ENCODE peak calls at places on chromosomes 3 and 15, in four cellular contexts. Z, A, U and G are unnamed samples.

GRCh38 chr3:166291510-166291909 is 454.3 kb upstream of the BCHE start:
- DNase-seq in Z (no peak), A (no peak), U (no peak), G (no peak)

GRCh38 chr15:90597477-90598052 is 67.8 kb downstream of the CRTC3 start:
- DNase-seq in Z (no peak), A (no peak), U (no peak), G (no peak)

GRCh38 chr3:102180291-102180931 is 254.4 kb upstream of the ZPLD1 start:
- DNase-seq in Z (no peak), A (peak), U (peak), G (no peak)

GRCh38 chr3:127889461-127889863 is 25.6 kb upstream of the KBTBD12 start:
- DNase-seq in Z (no peak), A (peak), U (no peak), G (no peak)

GRCh38 chr3:52217409-52217805 is 8.0 kb downstream of the TLR9 start:
- DNase-seq in Z (no peak), A (no peak), U (no peak), G (no peak)

GRCh38 chr3:114272271-114272670 is 21.6 kb upstream of the TIGIT start:
- DNase-seq in Z (no peak), A (no peak), U (no peak), G (no peak)

GRCh38 chr15:45796433-45796832 is 161.6 kb downstream of the SQOR start:
- DNase-seq in Z (no peak), A (no peak), U (no peak), G (no peak)

GRCh38 chr3:133944641-133945441 is 49.2 kb upstream of the RAB6B start:
- DNase-seq in Z (no peak), A (peak), U (peak), G (no peak)

GRCh38 chr15:76756371-76756770 is 148.8 kb downstream of the SCAPER start:
- DNase-seq in Z (no peak), A (peak), U (no peak), G (no peak)

GRCh38 chr3:58206406-58207011 is 4.3 kb downstream of the DNASE1L3 start:
- DNase-seq in Z (no peak), A (peak), U (no peak), G (no peak)

GRCh38 chr15:38860253-38860652 is 295.6 kb upstream of the RASGRP1 start:
- DNase-seq in Z (no peak), A (no peak), U (no peak), G (no peak)

GRCh38 chr3:10533731-10534011 is 28.3 kb upstream of the ATP2B2 start:
- DNase-seq in Z (no peak), A (no peak), U (no peak), G (no peak)

GRCh38 chr3:44114142-44114541 is 127.5 kb upstream of the TOPAZ1 start:
- DNase-seq in Z (peak), A (no peak), U (peak), G (peak)

GRCh38 chr3:48157215-48157840 is 30.9 kb downstream of the CDC25A start:
- DNase-seq in Z (no peak), A (peak), U (no peak), G (no peak)

GRCh38 chr15:38886315-38887163 is 321.9 kb upstream of the RASGRP1 start:
- DNase-seq in Z (no peak), A (peak), U (no peak), G (no peak)

GRCh38 chr3:139778884-139779283 is 101.1 kb upstream of the NMNAT3 start:
- DNase-seq in Z (no peak), A (no peak), U (no peak), G (no peak)

GRCh38 chr3:98711426-98711825 is 51.7 kb upstream of the ST3GAL6 start:
- DNase-seq in Z (no peak), A (no peak), U (no peak), G (no peak)

GRCh38 chr3:43043793-43044192 is 62.1 kb downstream of the POMGNT2 start:
- DNase-seq in Z (no peak), A (no peak), U (no peak), G (no peak)

GRCh38 chr3:159237221-159237620 is 435.4 kb downstream of the MFSD1 start:
- DNase-seq in Z (no peak), A (no peak), U (no peak), G (no peak)

DNA sequence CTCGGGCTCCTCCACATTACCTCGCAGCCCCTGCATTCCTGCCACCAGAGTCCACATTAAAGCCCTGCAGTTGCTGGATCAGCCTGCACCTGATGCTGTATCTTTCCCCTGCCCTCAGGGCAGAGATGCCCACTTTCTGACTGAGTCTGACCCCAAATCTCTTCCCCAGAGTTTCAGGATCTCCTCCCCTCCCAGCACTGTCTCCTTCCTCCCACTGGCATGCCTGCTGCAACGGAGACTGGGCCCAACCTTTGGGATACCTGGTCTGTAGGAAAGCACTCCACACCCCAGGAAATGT is 20.6 kb upstream of the GP9 start:
- DNase-seq in Z (no peak), A (no peak), U (no peak), G (no peak)
- TF ChIP-seq CTCF in Z (no peak), A (peak), U (no peak), G (no peak)

GRCh38 chr15:75325922-75326321 is 9.9 kb upstream of the COMMD4 start:
- DNase-seq in Z (no peak), A (no peak), U (no peak), G (no peak)
- TF ChIP-seq CTCF in Z (no peak), A (no peak), U (no peak), G (no peak)

GRCh38 chr3:195522254-195523023 is 20.7 kb downstream of the PPP1R2 start:
- DNase-seq in Z (no peak), A (peak), U (peak), G (no peak)
- TF ChIP-seq CTCF in Z (peak), A (peak), U (peak), G (peak)

GRCh38 chr3:64167868-64168267 is 57.4 kb downstream of the PRICKLE2 start:
- DNase-seq in Z (no peak), A (no peak), U (no peak), G (no peak)

GRCh38 chr3:64167346-64167745 is 57.9 kb downstream of the PRICKLE2 start:
- DNase-seq in Z (no peak), A (no peak), U (no peak), G (no peak)

GRCh38 chr3:64164309-64164708 is 61.0 kb downstream of the PRICKLE2 start:
- DNase-seq in Z (no peak), A (peak), U (no peak), G (no peak)

GRCh38 chr3:64163755-64164148 is 61.5 kb downstream of the PRICKLE2 start:
- DNase-seq in Z (no peak), A (peak), U (no peak), G (no peak)

GRCh38 chr3:64166584-64167155 is 58.6 kb downstream of the PRICKLE2 start:
- DNase-seq in Z (no peak), A (no peak), U (no peak), G (no peak)
- TF ChIP-seq CTCF in Z (no peak), A (peak), U (no peak), G (no peak)

GRCh38 chr15:57626713-57627440 is 35.2 kb downstream of the MYZAP start:
- DNase-seq in Z (no peak), A (no peak), U (peak), G (no peak)
- TF ChIP-seq CTCF in Z (no peak), A (no peak), U (no peak), G (no peak)